ENCODE peak calls at places on chromosomes 13 and 19, in five cellular contexts. X, W, O, A and J are unnamed samples.

GRCh38 chr13:105871768-105872167 is 663.7 kb downstream of the EFNB2 start:
- DNase-seq in O (no peak), A (no peak), X (no peak), W (no peak), J (no peak)

GRCh38 chr19:1259206-1259872 is 9.8 kb upstream of the CIRBP start:
- DNase-seq in W (peak; percentile 72), O (peak; percentile 51), A (peak; percentile 98), X (peak; percentile 84), J (peak; percentile 80)

GRCh38 chr19:4139614-4140236 is 13.7 kb upstream of the CREB3L3 start:
- DNase-seq in W (peak; percentile 91), X (peak; percentile 73), O (peak; percentile 31), A (peak; percentile 96), J (peak; percentile 82)

GRCh38 chr19:4380254-4380727 is 20.1 kb downstream of the SH3GL1 start:
- DNase-seq in O (no peak), W (no peak), A (peak; percentile 96), X (peak; percentile 33), J (peak; percentile 73)

GRCh38 chr19:34351382-34351802 is 13.6 kb upstream of the GPI start:
- DNase-seq in W (peak; percentile 87), X (no peak), O (no peak), A (no peak), J (no peak)

GRCh38 chr19:2332341-2333026 is 4.0 kb downstream of the SPPL2B start:
- DNase-seq in O (no peak), A (peak; percentile 93), W (no peak), X (no peak), J (no peak)

GRCh38 chr19:7149956-7150705 is 80.6 kb downstream of the ZNF557 start:
- DNase-seq in W (no peak), A (no peak), O (no peak), X (no peak), J (peak; percentile 62)

GRCh38 chr19:42370068-42370520 is 20.0 kb downstream of the CNFN start:
- DNase-seq in W (no peak), X (no peak), O (no peak), A (no peak), J (no peak)

GRCh38 chr19:29371766-29372415 is 153.9 kb upstream of the VSTM2B start:
- DNase-seq in O (no peak), A (peak; percentile 41), X (no peak), W (no peak), J (no peak)

GRCh38 chr19:42074513-42075363 is 1.2 kb upstream of the ZNF574 start:
- DNase-seq in A (peak; percentile 83), X (peak; percentile 44), O (no peak), W (no peak), J (no peak)

GRCh38 chr19:5035817-5036732 is 67.2 kb downstream of the KDM4B start:
- DNase-seq in O (no peak), X (no peak), A (no peak), W (no peak), J (no peak)

GRCh38 chr13:48429886-48430285 is 17.0 kb upstream of the LPAR6 start:
- DNase-seq in X (no peak), A (no peak), O (no peak), W (no peak), J (no peak)

GRCh38 chr19:18651738-18652137 is 14.9 kb downstream of the KLHL26 start:
- DNase-seq in X (no peak), O (no peak), A (no peak), W (no peak), J (no peak)

GRCh38 chr19:48396010-48396870 is 2.8 kb downstream of the GRIN2D start:
- DNase-seq in X (no peak), W (no peak), A (no peak), O (no peak), J (no peak)

GRCh38 chr19:48398329-48399235 is 5.1 kb downstream of the GRIN2D start:
- DNase-seq in O (peak; percentile 41), W (peak; percentile 78), A (peak; percentile 96), X (peak; percentile 58), J (peak; percentile 76)

GRCh38 chr19:48396871-48397176 is 3.4 kb downstream of the GRIN2D start:
- DNase-seq in X (no peak), A (no peak), O (no peak), W (no peak), J (no peak)

GRCh38 chr19:48397263-48397635 is 3.8 kb downstream of the GRIN2D start:
- DNase-seq in A (no peak), W (no peak), O (no peak), X (no peak), J (no peak)

GRCh38 chr19:48397636-48398328 is 4.3 kb downstream of the GRIN2D start:
- DNase-seq in O (no peak), A (no peak), W (no peak), X (no peak), J (no peak)
- TF ChIP-seq POLR2A in O (no peak), A (no peak), W (no peak), X (no peak), J (no peak)

DNA sequence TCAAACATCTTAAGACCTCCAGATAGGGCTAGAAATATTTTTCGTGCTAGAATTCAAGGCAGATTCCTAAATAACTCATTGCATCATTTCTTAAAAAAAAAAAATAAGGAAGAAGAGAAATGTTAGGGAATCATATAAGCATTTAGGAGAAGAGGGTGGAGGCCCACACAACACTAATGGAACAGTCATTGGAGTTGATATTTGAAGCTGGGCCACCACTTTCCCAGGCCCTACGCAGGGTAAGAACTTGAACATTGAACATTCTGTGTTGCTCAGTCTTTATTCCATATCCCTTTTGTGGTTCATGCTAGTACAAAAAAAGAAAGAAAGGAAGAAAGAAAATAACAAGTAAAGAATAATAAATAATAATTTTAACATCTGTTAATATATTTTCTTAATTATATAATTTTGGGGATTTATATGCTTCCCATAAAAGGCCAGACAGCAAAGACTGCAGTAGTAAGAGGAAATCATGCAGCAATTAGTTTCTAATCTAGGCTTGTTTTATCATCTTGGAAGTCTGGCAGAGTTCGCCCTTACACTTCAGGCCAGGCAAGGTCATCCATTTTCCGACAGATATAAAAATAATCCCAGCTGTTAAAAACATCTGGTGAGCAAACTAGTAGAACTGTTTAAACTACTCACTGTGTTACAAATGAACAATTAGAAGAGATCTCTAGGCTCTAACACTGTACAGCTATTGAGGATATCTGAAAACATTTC is 127.7 kb downstream of the FRY start:
- DNase-seq in W (no peak), X (no peak), O (peak; percentile 45), A (no peak), J (no peak)
- H3K27ac ChIP-seq in W (no peak overlapping the region), X (no peak overlapping the region), O (peak overlapping the region; percentile 79), A (no peak overlapping the region), J (peak overlapping the region; percentile 42)

GRCh38 chr19:10291554-10292205 is 1.9 kb downstream of the ICAM5 start:
- DNase-seq in O (peak; percentile 10), W (no peak), X (no peak), A (no peak), J (peak; percentile 59)

GRCh38 chr19:10293637-10294367 is 4.0 kb downstream of the ICAM5 start:
- DNase-seq in X (no peak), O (no peak), W (no peak), A (no peak), J (no peak)

GRCh38 chr19:10294368-10294697 is 4.6 kb downstream of the ICAM5 start:
- DNase-seq in W (no peak), O (no peak), A (no peak), X (no peak), J (no peak)

GRCh38 chr19:10292206-10292788 is 2.5 kb downstream of the ICAM5 start:
- DNase-seq in O (peak; percentile 78), X (peak; percentile 59), A (peak; percentile 91), W (peak; percentile 82), J (peak; percentile 80)

GRCh38 chr19:10292789-10293636 is 3.3 kb downstream of the ICAM5 start:
- DNase-seq in W (no peak), A (no peak), O (no peak), X (no peak), J (no peak)
- H3K27me3 ChIP-seq in W (peaks cover 88% of the 10 kb centered on the region), A (peaks cover 86% of the 10 kb centered on the region), O (no peaks in the 10 kb centered on the region), X (peaks cover 6% of the 10 kb centered on the region), J (peaks cover 100% of the 10 kb centered on the region)

GRCh38 chr13:38624822-38625221 is 62.1 kb upstream of the FREM2 start:
- DNase-seq in A (no peak), X (no peak), W (no peak), O (no peak), J (no peak)
- TF ChIP-seq POLR2A in A (no peak), X (no peak), W (no peak), O (no peak), J (no peak)

GRCh38 chr19:11594084-11594483 is 3.2 kb upstream of the ZNF627 start:
- DNase-seq in O (no peak), A (no peak), W (no peak), X (no peak), J (no peak)

GRCh38 chr19:11597202-11598102 is at the start of gene ZNF627:
- DNase-seq in A (peak; percentile 98), X (peak; percentile 100), O (peak; percentile 98), W (peak; percentile 100), J (peak; percentile 100)

GRCh38 chr19:11596156-11596555 is 1.1 kb upstream of the ZNF627 start:
- DNase-seq in W (no peak), A (no peak), X (no peak), O (no peak), J (no peak)

GRCh38 chr19:11598746-11599145 is 1.5 kb downstream of the ZNF627 start:
- DNase-seq in A (no peak), O (no peak), W (no peak), X (no peak), J (peak; percentile 51)

GRCh38 chr19:11598103-11598483 is 810 bp downstream of the ZNF627 start:
- DNase-seq in X (no peak), A (no peak), O (no peak), W (no peak), J (peak; percentile 62)
- H3K27ac ChIP-seq in X (peak overlapping the region; percentile 84), A (peak overlapping the region; percentile 91), O (peak overlapping the region; percentile 100), W (peak overlapping the region; percentile 89), J (peak overlapping the region; percentile 90)

DNA sequence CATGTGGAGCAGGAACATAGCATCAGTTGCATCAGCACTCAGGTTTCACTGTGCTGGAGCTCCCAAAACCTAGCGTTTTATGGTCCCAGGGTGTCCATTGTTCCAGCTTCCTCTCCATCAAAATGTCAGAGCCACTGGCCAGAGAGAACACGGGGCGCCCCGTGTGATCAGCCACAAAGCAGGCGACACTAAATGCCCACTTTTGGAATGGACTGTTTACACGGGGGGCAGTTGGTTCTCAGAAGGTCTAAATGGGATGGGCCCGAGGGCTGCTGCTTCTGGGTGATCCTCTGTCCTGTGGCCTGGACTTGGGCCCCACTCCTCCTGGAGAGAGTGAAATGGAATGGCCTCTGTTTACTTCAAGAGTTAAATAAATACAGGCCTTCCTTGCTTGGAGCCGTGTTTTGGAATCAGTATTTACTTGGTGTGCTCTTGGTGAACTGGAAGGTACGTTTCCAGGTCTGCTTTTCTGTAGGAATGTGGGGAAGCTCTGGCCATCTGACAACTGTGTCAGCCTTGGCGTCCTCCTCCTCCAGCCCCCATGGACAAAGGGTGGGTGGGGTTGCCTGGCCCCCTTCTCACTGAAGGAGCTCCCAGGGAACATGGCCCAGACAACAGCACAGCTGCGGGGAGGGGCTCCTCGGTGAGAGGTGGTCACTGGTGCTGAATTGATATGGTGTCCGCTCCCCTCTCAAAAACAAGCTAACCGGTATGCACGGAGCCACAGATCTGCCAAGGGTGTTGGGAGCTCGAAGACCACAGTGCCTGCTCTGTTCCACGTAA is 16.1 kb upstream of the MCF2L start:
- DNase-seq in W (peak; percentile 24), O (no peak), A (peak; percentile 59), X (no peak), J (peak; percentile 33)
- H3K27me3 ChIP-seq in W (no peaks in the 10 kb centered on the region), O (peaks cover 62% of the 10 kb centered on the region), A (no peaks in the 10 kb centered on the region), X (no peaks in the 10 kb centered on the region), J (peaks cover 6% of the 10 kb centered on the region)

GRCh38 chr19:45592366-45592765 is 7.8 kb upstream of the OPA3 start:
- DNase-seq in X (no peak), O (no peak), W (no peak), A (no peak), J (no peak)
- TF ChIP-seq POLR2A in X (no peak), O (no peak), W (no peak), A (no peak), J (no peak)